ENCODE peak calls at places on chromosomes 1 and 21, in ten cellular contexts. One of them, this sample, is unnamed.

GRCh38 chr1:66445492-66446181 is 88.3 kb upstream of the SGIP1 start:
- DNase-seq in transverse colon: peak; percentile 51
- DNase-seq in A673: no peak
- DNase-seq in ovary: no peak
- DNase-seq in CD8-positive, alpha-beta memory T cell: no peak
- DNase-seq in upper lobe of right lung: no peak
- DNase-seq in tibial nerve: no peak
- DNase-seq in GM23248: no peak
- DNase-seq in MM.1S: peak; percentile 85
- DNase-seq in osteoblast: peak; percentile 26
- DNase-seq in this sample: peak; percentile 5

GRCh38 chr1:23742670-23743286 is 493 bp upstream of the ELOA start:
- DNase-seq in transverse colon: peak; percentile 44
- DNase-seq in A673: peak; percentile 6
- DNase-seq in ovary: peak; percentile 25
- DNase-seq in CD8-positive, alpha-beta memory T cell: no peak
- DNase-seq in upper lobe of right lung: no peak
- DNase-seq in tibial nerve: no peak
- DNase-seq in GM23248: peak; percentile 68
- DNase-seq in MM.1S: no peak
- DNase-seq in osteoblast: no peak
- DNase-seq in this sample: no peak

GRCh38 chr1:157310401-157310800 is 172.2 kb upstream of the ETV3 start:
- DNase-seq in transverse colon: no peak
- DNase-seq in A673: no peak
- DNase-seq in ovary: no peak
- DNase-seq in CD8-positive, alpha-beta memory T cell: no peak
- DNase-seq in upper lobe of right lung: no peak
- DNase-seq in tibial nerve: no peak
- DNase-seq in GM23248: no peak
- DNase-seq in MM.1S: no peak
- DNase-seq in osteoblast: no peak
- DNase-seq in this sample: no peak

GRCh38 chr1:76763678-76764077 is 103.6 kb upstream of the ST6GALNAC5 start:
- DNase-seq in transverse colon: no peak
- DNase-seq in A673: no peak
- DNase-seq in ovary: no peak
- DNase-seq in CD8-positive, alpha-beta memory T cell: no peak
- DNase-seq in upper lobe of right lung: no peak
- DNase-seq in tibial nerve: no peak
- DNase-seq in GM23248: no peak
- DNase-seq in MM.1S: no peak
- DNase-seq in osteoblast: no peak
- DNase-seq in this sample: no peak

GRCh38 chr1:48123647-48124046 is 98.9 kb upstream of the SLC5A9 start:
- DNase-seq in transverse colon: no peak
- DNase-seq in A673: no peak
- DNase-seq in ovary: no peak
- DNase-seq in CD8-positive, alpha-beta memory T cell: no peak
- DNase-seq in upper lobe of right lung: no peak
- DNase-seq in tibial nerve: no peak
- DNase-seq in GM23248: no peak
- DNase-seq in MM.1S: no peak
- DNase-seq in osteoblast: no peak
- DNase-seq in this sample: no peak

GRCh38 chr21:42193131-42193671 is 25.7 kb upstream of the ABCG1 start:
- DNase-seq in transverse colon: no peak
- DNase-seq in A673: no peak
- DNase-seq in ovary: no peak
- DNase-seq in CD8-positive, alpha-beta memory T cell: peak; percentile 41
- DNase-seq in upper lobe of right lung: no peak
- DNase-seq in tibial nerve: no peak
- DNase-seq in GM23248: no peak
- DNase-seq in MM.1S: no peak
- DNase-seq in osteoblast: no peak
- DNase-seq in this sample: peak; percentile 55

GRCh38 chr1:198373376-198373775 is 167.1 kb downstream of the ATP6V1G3 start:
- DNase-seq in transverse colon: no peak
- DNase-seq in A673: no peak
- DNase-seq in ovary: no peak
- DNase-seq in CD8-positive, alpha-beta memory T cell: no peak
- DNase-seq in upper lobe of right lung: no peak
- DNase-seq in tibial nerve: no peak
- DNase-seq in GM23248: peak; percentile 48
- DNase-seq in MM.1S: no peak
- DNase-seq in osteoblast: peak; percentile 13
- DNase-seq in this sample: no peak

GRCh38 chr21:34020005-34020847 is 53.2 kb upstream of the MRPS6 start:
- DNase-seq in transverse colon: no peak
- DNase-seq in A673: peak; percentile 27
- DNase-seq in ovary: no peak
- DNase-seq in CD8-positive, alpha-beta memory T cell: no peak
- DNase-seq in upper lobe of right lung: no peak
- DNase-seq in tibial nerve: no peak
- DNase-seq in GM23248: no peak
- DNase-seq in MM.1S: peak; percentile 61
- DNase-seq in osteoblast: no peak
- DNase-seq in this sample: no peak

GRCh38 chr1:109985251-109986053 is 887 bp downstream of the AHCYL1 start:
- DNase-seq in transverse colon: peak; percentile 24
- DNase-seq in A673: no peak
- DNase-seq in ovary: no peak
- DNase-seq in CD8-positive, alpha-beta memory T cell: no peak
- DNase-seq in upper lobe of right lung: no peak
- DNase-seq in tibial nerve: no peak
- DNase-seq in GM23248: peak; percentile 44
- DNase-seq in MM.1S: no peak
- DNase-seq in osteoblast: peak; percentile 64
- DNase-seq in this sample: no peak

GRCh38 chr1:54927475-54928240 is 40.7 kb upstream of the DHCR24 start:
- DNase-seq in transverse colon: no peak
- DNase-seq in A673: peak; percentile 82
- DNase-seq in ovary: no peak
- DNase-seq in CD8-positive, alpha-beta memory T cell: no peak
- DNase-seq in upper lobe of right lung: no peak
- DNase-seq in tibial nerve: no peak
- DNase-seq in GM23248: peak; percentile 52
- DNase-seq in MM.1S: no peak
- DNase-seq in osteoblast: no peak
- DNase-seq in this sample: no peak

GRCh38 chr21:44815852-44816628 is 1.8 kb downstream of the SUMO3 start:
- DNase-seq in transverse colon: no peak
- DNase-seq in A673: no peak
- DNase-seq in ovary: peak; percentile 43
- DNase-seq in CD8-positive, alpha-beta memory T cell: no peak
- DNase-seq in upper lobe of right lung: no peak
- DNase-seq in tibial nerve: no peak
- DNase-seq in GM23248: peak; percentile 16
- DNase-seq in MM.1S: no peak
- DNase-seq in osteoblast: peak; percentile 70
- DNase-seq in this sample: no peak

GRCh38 chr1:17887646-17888395 is 132.7 kb downstream of the ACTL8 start:
- DNase-seq in transverse colon: no peak
- DNase-seq in A673: no peak
- DNase-seq in ovary: no peak
- DNase-seq in CD8-positive, alpha-beta memory T cell: no peak
- DNase-seq in upper lobe of right lung: peak; percentile 46
- DNase-seq in tibial nerve: no peak
- DNase-seq in GM23248: no peak
- DNase-seq in MM.1S: no peak
- DNase-seq in osteoblast: no peak
- DNase-seq in this sample: no peak

GRCh38 chr1:119926553-119926952 is 30.2 kb upstream of the ADAM30 start:
- DNase-seq in transverse colon: no peak
- DNase-seq in A673: no peak
- DNase-seq in ovary: no peak
- DNase-seq in CD8-positive, alpha-beta memory T cell: no peak
- DNase-seq in upper lobe of right lung: no peak
- DNase-seq in tibial nerve: no peak
- DNase-seq in GM23248: no peak
- DNase-seq in MM.1S: no peak
- DNase-seq in osteoblast: no peak
- DNase-seq in this sample: no peak

GRCh38 chr1:179876289-179876715 is 1.3 kb downstream of the TOR1AIP2 start:
- DNase-seq in transverse colon: peak; percentile 10
- DNase-seq in A673: no peak
- DNase-seq in ovary: no peak
- DNase-seq in CD8-positive, alpha-beta memory T cell: no peak
- DNase-seq in upper lobe of right lung: no peak
- DNase-seq in tibial nerve: no peak
- DNase-seq in GM23248: peak; percentile 33
- DNase-seq in MM.1S: no peak
- DNase-seq in osteoblast: no peak
- DNase-seq in this sample: no peak

GRCh38 chr1:237684236-237684635 is 206.5 kb downstream of the ZP4 start:
- DNase-seq in transverse colon: no peak
- DNase-seq in A673: no peak
- DNase-seq in ovary: no peak
- DNase-seq in CD8-positive, alpha-beta memory T cell: no peak
- DNase-seq in upper lobe of right lung: no peak
- DNase-seq in tibial nerve: no peak
- DNase-seq in GM23248: no peak
- DNase-seq in MM.1S: no peak
- DNase-seq in osteoblast: no peak
- DNase-seq in this sample: no peak

GRCh38 chr1:4702927-4703326 is 48.5 kb downstream of the AJAP1 start:
- DNase-seq in transverse colon: no peak
- DNase-seq in A673: no peak
- DNase-seq in ovary: no peak
- DNase-seq in CD8-positive, alpha-beta memory T cell: no peak
- DNase-seq in upper lobe of right lung: no peak
- DNase-seq in tibial nerve: no peak
- DNase-seq in GM23248: peak; percentile 24
- DNase-seq in MM.1S: no peak
- DNase-seq in osteoblast: no peak
- DNase-seq in this sample: no peak
- H3K4me3 ChIP-seq in transverse colon: no peak overlapping the region
- H3K4me3 ChIP-seq in A673: no peak overlapping the region
- H3K4me3 ChIP-seq in ovary: no peak overlapping the region
- H3K4me3 ChIP-seq in CD8-positive, alpha-beta memory T cell: no peak overlapping the region
- H3K4me3 ChIP-seq in upper lobe of right lung: no peak overlapping the region
- H3K4me3 ChIP-seq in tibial nerve: no peak overlapping the region
- H3K4me3 ChIP-seq in GM23248: no peak overlapping the region
- H3K4me3 ChIP-seq in MM.1S: no peak overlapping the region
- H3K4me3 ChIP-seq in osteoblast: no peak overlapping the region
- H3K4me3 ChIP-seq in this sample: no peak overlapping the region

GRCh38 chr1:235077571-235078479 is 50.8 kb downstream of the TOMM20 start:
- DNase-seq in transverse colon: no peak
- DNase-seq in A673: no peak
- DNase-seq in ovary: no peak
- DNase-seq in CD8-positive, alpha-beta memory T cell: no peak
- DNase-seq in upper lobe of right lung: no peak
- DNase-seq in tibial nerve: no peak
- DNase-seq in GM23248: peak; percentile 25
- DNase-seq in MM.1S: no peak
- DNase-seq in osteoblast: peak; percentile 53
- DNase-seq in this sample: no peak

GRCh38 chr1:235078480-235078803 is 50.2 kb downstream of the TOMM20 start:
- DNase-seq in transverse colon: no peak
- DNase-seq in A673: no peak
- DNase-seq in ovary: no peak
- DNase-seq in CD8-positive, alpha-beta memory T cell: no peak
- DNase-seq in upper lobe of right lung: no peak
- DNase-seq in tibial nerve: no peak
- DNase-seq in GM23248: no peak
- DNase-seq in MM.1S: no peak
- DNase-seq in osteoblast: no peak
- DNase-seq in this sample: no peak

GRCh38 chr1:235078927-235079381 is 49.7 kb downstream of the TOMM20 start:
- DNase-seq in transverse colon: no peak
- DNase-seq in A673: no peak
- DNase-seq in ovary: no peak
- DNase-seq in CD8-positive, alpha-beta memory T cell: no peak
- DNase-seq in upper lobe of right lung: no peak
- DNase-seq in tibial nerve: no peak
- DNase-seq in GM23248: peak; percentile 86
- DNase-seq in MM.1S: peak; percentile 89
- DNase-seq in osteoblast: peak; percentile 72
- DNase-seq in this sample: no peak

GRCh38 chr1:235077163-235077540 is 51.5 kb downstream of the TOMM20 start:
- DNase-seq in transverse colon: no peak
- DNase-seq in A673: no peak
- DNase-seq in ovary: no peak
- DNase-seq in CD8-positive, alpha-beta memory T cell: no peak
- DNase-seq in upper lobe of right lung: peak; percentile 16
- DNase-seq in tibial nerve: no peak
- DNase-seq in GM23248: no peak
- DNase-seq in MM.1S: no peak
- DNase-seq in osteoblast: peak; percentile 25
- DNase-seq in this sample: no peak

DNA sequence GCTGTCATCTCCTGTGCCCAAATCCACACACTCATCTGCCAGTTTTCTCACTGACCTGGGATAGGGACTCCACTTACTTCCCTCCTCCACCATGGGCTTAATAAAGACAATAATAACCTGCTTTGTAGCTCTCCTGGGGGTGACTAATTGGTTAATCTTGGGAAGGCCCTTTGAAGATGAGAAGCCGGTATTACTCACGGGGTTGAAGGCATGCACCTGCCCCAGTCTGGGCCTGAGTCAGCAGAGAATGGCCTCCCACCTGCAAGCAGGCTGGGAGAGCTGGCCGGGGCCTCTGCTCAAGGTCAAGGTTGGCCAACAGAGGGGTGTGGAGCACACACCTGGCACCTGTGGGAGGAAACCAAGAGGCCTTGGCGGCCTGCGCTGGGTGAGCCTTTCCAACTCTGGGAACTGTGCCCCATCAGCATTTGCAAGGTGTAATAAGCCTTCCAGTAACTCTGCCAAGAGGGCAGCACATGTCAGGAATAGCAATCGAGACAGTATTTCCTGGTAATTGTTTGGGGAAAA is 49.1 kb downstream of the TOMM20 start:
- DNase-seq in transverse colon: peak; percentile 89
- DNase-seq in A673: no peak
- DNase-seq in ovary: peak; percentile 41
- DNase-seq in CD8-positive, alpha-beta memory T cell: no peak
- DNase-seq in upper lobe of right lung: peak; percentile 90
- DNase-seq in tibial nerve: no peak
- DNase-seq in GM23248: peak; percentile 35
- DNase-seq in MM.1S: peak; percentile 99
- DNase-seq in osteoblast: peak; percentile 56
- DNase-seq in this sample: no peak
- H3K4me1 ChIP-seq in transverse colon: peaks cover 79% of the 10 kb centered on the region
- H3K4me1 ChIP-seq in A673: no peaks in the 10 kb centered on the region
- H3K4me1 ChIP-seq in ovary: peaks cover 11% of the 10 kb centered on the region
- H3K4me1 ChIP-seq in CD8-positive, alpha-beta memory T cell: peaks cover 22% of the 10 kb centered on the region
- H3K4me1 ChIP-seq in upper lobe of right lung: peaks cover 73% of the 10 kb centered on the region
- H3K4me1 ChIP-seq in tibial nerve: peaks cover 56% of the 10 kb centered on the region
- H3K4me1 ChIP-seq in GM23248: peaks cover 45% of the 10 kb centered on the region
- H3K4me1 ChIP-seq in MM.1S: peaks cover 67% of the 10 kb centered on the region
- H3K4me1 ChIP-seq in osteoblast: peaks cover 41% of the 10 kb centered on the region
- H3K4me1 ChIP-seq in this sample: peaks cover 21% of the 10 kb centered on the region

GRCh38 chr1:182304218-182305016 is 87.2 kb downstream of the GLUL start:
- DNase-seq in transverse colon: no peak
- DNase-seq in A673: peak; percentile 17
- DNase-seq in ovary: peak; percentile 46
- DNase-seq in CD8-positive, alpha-beta memory T cell: no peak
- DNase-seq in upper lobe of right lung: no peak
- DNase-seq in tibial nerve: no peak
- DNase-seq in GM23248: no peak
- DNase-seq in MM.1S: no peak
- DNase-seq in osteoblast: no peak
- DNase-seq in this sample: no peak
- H3K27ac ChIP-seq in transverse colon: peak overlapping the region; percentile 19
- H3K27ac ChIP-seq in A673: no peak overlapping the region
- H3K27ac ChIP-seq in ovary: no peak overlapping the region
- H3K27ac ChIP-seq in CD8-positive, alpha-beta memory T cell: no peak overlapping the region
- H3K27ac ChIP-seq in upper lobe of right lung: no peak overlapping the region
- H3K27ac ChIP-seq in tibial nerve: peak overlapping the region; percentile 90
- H3K27ac ChIP-seq in GM23248: no peak overlapping the region
- H3K27ac ChIP-seq in MM.1S: peak overlapping the region; percentile 44
- H3K27ac ChIP-seq in osteoblast: no peak overlapping the region
- H3K27ac ChIP-seq in this sample: no peak overlapping the region

GRCh38 chr21:37615962-37616361 is 249.4 kb downstream of the DYRK1A start:
- DNase-seq in transverse colon: no peak
- DNase-seq in A673: no peak
- DNase-seq in ovary: no peak
- DNase-seq in CD8-positive, alpha-beta memory T cell: no peak
- DNase-seq in upper lobe of right lung: no peak
- DNase-seq in tibial nerve: no peak
- DNase-seq in GM23248: no peak
- DNase-seq in MM.1S: no peak
- DNase-seq in osteoblast: no peak
- DNase-seq in this sample: no peak
- H3K4me3 ChIP-seq in transverse colon: no peak overlapping the region
- H3K4me3 ChIP-seq in A673: no peak overlapping the region
- H3K4me3 ChIP-seq in ovary: no peak overlapping the region
- H3K4me3 ChIP-seq in CD8-positive, alpha-beta memory T cell: no peak overlapping the region
- H3K4me3 ChIP-seq in upper lobe of right lung: no peak overlapping the region
- H3K4me3 ChIP-seq in tibial nerve: no peak overlapping the region
- H3K4me3 ChIP-seq in GM23248: no peak overlapping the region
- H3K4me3 ChIP-seq in MM.1S: no peak overlapping the region
- H3K4me3 ChIP-seq in osteoblast: no peak overlapping the region
- H3K4me3 ChIP-seq in this sample: no peak overlapping the region

This sample was measured in effector memory CD4-positive, alpha-beta T cell.